ENCODE peak calls at places on chromosomes 3 and 15, in six cellular contexts. F is T-helper 9 cell, R is brain microvascular endothelial cell, X is activated T-cell treated with anti-CD3 and anti-CD28 coated beads for 1 hour, C is tibial artery, E is progenitor cell of endocrine pancreas. D is an unnamed sample.
A peak's percentile ranks its signal among the peaks of the same experiment; 100 is the strongest.

GRCh38 chr3:14494973-14495300 is 45.2 kb downstream of the GRIP2 start:
- DNase-seq in F (no peak), R (no peak), X (no peak), C (peak; percentile 38), E (no peak), D (no peak)

GRCh38 chr3:15499536-15499935 is 22.0 kb downstream of the COLQ start:
- DNase-seq in F (no peak), R (no peak), X (no peak), C (no peak), E (no peak), D (no peak)

GRCh38 chr3:184791134-184791533 is 20.8 kb upstream of the VPS8 start:
- DNase-seq in F (no peak), R (no peak), X (no peak), C (no peak), E (no peak), D (no peak)

GRCh38 chr3:188728371-188728896 is 443.3 kb upstream of the TPRG1 start:
- DNase-seq in F (no peak), R (no peak), X (no peak), C (no peak), E (no peak), D (no peak)

GRCh38 chr3:152496286-152496685 is 227.6 kb downstream of the MBNL1 start:
- DNase-seq in F (no peak), R (no peak), X (no peak), C (no peak), E (no peak), D (no peak)

GRCh38 chr3:14802332-14802731 is 16.4 kb upstream of the FGD5 start:
- DNase-seq in F (no peak), R (no peak), X (no peak), C (peak; percentile 51), E (no peak), D (no peak)

GRCh38 chr3:22606938-22607337 is 596.2 kb upstream of the UBE2E2 start:
- DNase-seq in F (no peak), R (no peak), X (no peak), C (no peak), E (no peak), D (no peak)

GRCh38 chr3:55000546-55000945 is 72.7 kb upstream of the LRTM1 start:
- DNase-seq in F (no peak), R (peak; percentile 94), X (no peak), C (no peak), E (no peak), D (no peak)

GRCh38 chr15:70507772-70508351 is 255.5 kb downstream of the UACA start:
- DNase-seq in F (no peak), R (peak; percentile 66), X (no peak), C (no peak), E (no peak), D (no peak)

GRCh38 chr3:58581328-58582091 is 4.3 kb upstream of the FAM107A start:
- DNase-seq in F (no peak), R (no peak), X (no peak), C (no peak), E (no peak), D (no peak)

GRCh38 chr3:172467170-172467824 is 19.0 kb upstream of the GHSR start:
- DNase-seq in F (no peak), R (peak; percentile 66), X (no peak), C (no peak), E (no peak), D (no peak)

GRCh38 chr15:52180196-52180835 is 10.9 kb downstream of the GNB5 start:
- DNase-seq in F (peak; percentile 43), R (no peak), X (peak; percentile 33), C (no peak), E (no peak), D (peak; percentile 24)

GRCh38 chr15:59111267-59111666 is 6.3 kb downstream of the CCNB2 start:
- DNase-seq in F (no peak), R (no peak), X (no peak), C (no peak), E (no peak), D (no peak)

GRCh38 chr15:38299216-38299615 is 46.6 kb downstream of the SPRED1 start:
- DNase-seq in F (no peak), R (peak; percentile 74), X (no peak), C (no peak), E (no peak), D (no peak)

GRCh38 chr15:85151861-85152260 is 170.2 kb downstream of the PDE8A start:
- DNase-seq in F (no peak), R (peak; percentile 48), X (no peak), C (no peak), E (no peak), D (no peak)

GRCh38 chr3:94349310-94349848 is 286.5 kb downstream of the NSUN3 start:
- DNase-seq in F (no peak), R (no peak), X (no peak), C (no peak), E (no peak), D (no peak)

GRCh38 chr3:119810018-119810435 is 28.1 kb downstream of the NR1I2 start:
- DNase-seq in F (peak; percentile 10), R (peak; percentile 9), X (peak; percentile 27), C (no peak), E (no peak), D (peak; percentile 19)

GRCh38 chr3:147400111-147400510 is 6.2 kb downstream of the ZIC4 start:
- DNase-seq in F (no peak), R (no peak), X (no peak), C (no peak), E (no peak), D (no peak)

GRCh38 chr15:45121706-45122417 is 7.7 kb downstream of the DUOXA2 start:
- DNase-seq in F (no peak), R (peak; percentile 83), X (no peak), C (no peak), E (no peak), D (no peak)

GRCh38 chr3:134354612-134355275 is 19.5 kb downstream of the AMOTL2 start:
- DNase-seq in F (no peak), R (no peak), X (no peak), C (no peak), E (no peak), D (no peak)

D was measured in breast epithelium.